ENCODE peak calls at places on chromosomes 16 and 17, in nine cellular contexts. C is EH; S is activated CD4-positive, alpha-beta T cell treated with anti-CD3 and anti-CD28 coated beads, Interleukin-2, amount 10 ng/mL, durations not matched to agents 7 days and 5 days; U is GM20000; G is HuH-7.5; R is HCT116; V is sigmoid colon; Z is frontal cortex; L is mesendoderm. W is an unnamed sample.

GRCh38 chr17:79114455-79115301 is 40.1 kb downstream of the ENGASE start:
- DNase-seq in C (peak), S (no peak), U (no peak), G (no peak), R (no peak), V (peak), Z (peak), L (peak), W (no peak)

GRCh38 chr16:48054881-48055601 is 100.8 kb downstream of the ABCC12 start:
- DNase-seq in C (peak), S (peak), U (peak), G (peak), R (peak), V (no peak), Z (peak), L (peak), W (peak)

GRCh38 chr17:27354051-27354490 is 60.2 kb downstream of the WSB1 start:
- DNase-seq in C (no peak), S (no peak), U (no peak), G (peak), R (no peak), V (peak), Z (no peak), L (no peak), W (no peak)

GRCh38 chr17:22138861-22139469 is 446.6 kb downstream of the KCNJ18 start:
- DNase-seq in C (no peak), S (no peak), U (no peak), G (no peak), R (no peak), V (no peak), Z (no peak), L (peak), W (no peak)

GRCh38 chr17:46866747-46867146 is 15.4 kb downstream of the WNT9B start:
- DNase-seq in C (no peak), S (no peak), U (no peak), G (no peak), R (no peak), V (no peak), Z (no peak), L (no peak), W (no peak)

GRCh38 chr16:84754353-84754856 is 54.6 kb downstream of the USP10 start:
- DNase-seq in C (peak), S (peak), U (peak), G (peak), R (peak), V (peak), Z (peak), L (peak), W (peak)

GRCh38 chr16:8713635-8714097 is 39.2 kb downstream of the ABAT start:
- DNase-seq in C (no peak), S (no peak), U (no peak), G (no peak), R (no peak), V (no peak), Z (no peak), L (no peak), W (peak)

GRCh38 chr17:35947156-35947585 is 3.7 kb upstream of the LYZL6 start:
- DNase-seq in C (peak), S (peak), U (peak), G (no peak), R (peak), V (no peak), Z (peak), L (peak), W (peak)

GRCh38 chr16:75514296-75514695 is 19.1 kb upstream of the CHST6 start:
- DNase-seq in C (no peak), S (no peak), U (no peak), G (no peak), R (no peak), V (no peak), Z (no peak), L (no peak), W (no peak)

GRCh38 chr17:42133461-42134041 is 10.9 kb downstream of the HSPB9 start:
- DNase-seq in C (peak), S (no peak), U (peak), G (no peak), R (no peak), V (no peak), Z (no peak), L (no peak), W (peak)

GRCh38 chr17:78407387-78407990 is 29.0 kb downstream of the PGS1 start:
- DNase-seq in C (no peak), S (no peak), U (no peak), G (no peak), R (no peak), V (no peak), Z (no peak), L (peak), W (peak)

GRCh38 chr17:78020717-78021108 is 62.2 kb downstream of the TNRC6C start:
- DNase-seq in C (peak), S (no peak), U (no peak), G (no peak), R (no peak), V (no peak), Z (no peak), L (no peak), W (no peak)

GRCh38 chr17:16283705-16284104 is 66.7 kb downstream of the PIGL start:
- DNase-seq in C (peak), S (no peak), U (no peak), G (no peak), R (no peak), V (no peak), Z (no peak), L (no peak), W (no peak)

GRCh38 chr16:30096862-30097563 is 1.0 kb upstream of the YPEL3 start:
- DNase-seq in C (no peak), S (peak), U (no peak), G (no peak), R (no peak), V (no peak), Z (no peak), L (peak), W (no peak)

GRCh38 chr16:20740007-20740883 is 1.4 kb downstream of the THUMPD1 start:
- DNase-seq in C (peak), S (peak), U (no peak), G (no peak), R (no peak), V (no peak), Z (no peak), L (peak), W (no peak)

GRCh38 chr16:11682655-11683096 is 14.4 kb downstream of the SNN start:
- DNase-seq in C (peak), S (no peak), U (no peak), G (no peak), R (no peak), V (peak), Z (no peak), L (no peak), W (no peak)

GRCh38 chr17:63523256-63523869 is at the start of gene KCNH6:
- DNase-seq in C (no peak), S (no peak), U (no peak), G (no peak), R (no peak), V (no peak), Z (no peak), L (peak), W (no peak)

W was measured in SHP77.